ENCODE peak calls at places on chromosome 14, in ten cellular contexts. One of them, this sample, is unnamed.
A peak's percentile ranks its signal among the peaks of the same experiment; 100 is the strongest.

GRCh38 chr14:91387135-91387849 is 30.3 kb downstream of the CCDC88C start:
- DNase-seq in suprapubic skin: no peak
- DNase-seq in PC-3: no peak
- DNase-seq in body of pancreas: no peak
- DNase-seq in pancreas: no peak
- DNase-seq in heart right ventricle: no peak
- DNase-seq in SJSA1: no peak
- DNase-seq in A549: no peak
- DNase-seq in tibial artery: no peak
- DNase-seq in HAP-1: no peak
- DNase-seq in this sample: no peak

GRCh38 chr14:90543876-90544275 is 147.0 kb downstream of the CALM1 start:
- DNase-seq in HAP-1: no peak
- DNase-seq in body of pancreas: no peak
- DNase-seq in SJSA1: no peak
- DNase-seq in A549: no peak
- DNase-seq in suprapubic skin: no peak
- DNase-seq in tibial artery: no peak
- DNase-seq in pancreas: no peak
- DNase-seq in PC-3: no peak
- DNase-seq in heart right ventricle: no peak
- DNase-seq in this sample: no peak

GRCh38 chr14:67938046-67938445 is 118.5 kb downstream of the RAD51B start:
- DNase-seq in A549: no peak
- DNase-seq in heart right ventricle: no peak
- DNase-seq in suprapubic skin: no peak
- DNase-seq in PC-3: no peak
- DNase-seq in pancreas: no peak
- DNase-seq in SJSA1: no peak
- DNase-seq in HAP-1: peak; percentile 92
- DNase-seq in tibial artery: no peak
- DNase-seq in body of pancreas: no peak
- DNase-seq in this sample: no peak

GRCh38 chr14:58131386-58131785 is 20.6 kb downstream of the ARMH4 start:
- DNase-seq in tibial artery: no peak
- DNase-seq in PC-3: peak; percentile 64
- DNase-seq in suprapubic skin: no peak
- DNase-seq in A549: peak; percentile 10
- DNase-seq in body of pancreas: no peak
- DNase-seq in SJSA1: no peak
- DNase-seq in HAP-1: no peak
- DNase-seq in pancreas: no peak
- DNase-seq in heart right ventricle: peak; percentile 23
- DNase-seq in this sample: no peak

GRCh38 chr14:22305563-22306127 is 283.4 kb downstream of the DAD1 start:
- DNase-seq in PC-3: no peak
- DNase-seq in body of pancreas: no peak
- DNase-seq in pancreas: no peak
- DNase-seq in tibial artery: no peak
- DNase-seq in heart right ventricle: no peak
- DNase-seq in SJSA1: no peak
- DNase-seq in A549: no peak
- DNase-seq in HAP-1: no peak
- DNase-seq in suprapubic skin: no peak
- DNase-seq in this sample: no peak

GRCh38 chr14:54329082-54329695 is 67.6 kb upstream of the CDKN3 start:
- DNase-seq in tibial artery: peak; percentile 57
- DNase-seq in A549: peak; percentile 70
- DNase-seq in heart right ventricle: peak; percentile 47
- DNase-seq in suprapubic skin: no peak
- DNase-seq in body of pancreas: peak; percentile 46
- DNase-seq in pancreas: no peak
- DNase-seq in SJSA1: peak; percentile 40
- DNase-seq in HAP-1: peak; percentile 78
- DNase-seq in PC-3: peak; percentile 96
- DNase-seq in this sample: peak; percentile 43

GRCh38 chr14:68913516-68913915 is 65.6 kb downstream of the ACTN1 start:
- DNase-seq in HAP-1: no peak
- DNase-seq in suprapubic skin: no peak
- DNase-seq in PC-3: no peak
- DNase-seq in pancreas: no peak
- DNase-seq in tibial artery: no peak
- DNase-seq in body of pancreas: no peak
- DNase-seq in SJSA1: no peak
- DNase-seq in A549: no peak
- DNase-seq in heart right ventricle: no peak
- DNase-seq in this sample: no peak

GRCh38 chr14:65035049-65035448 is 48.4 kb downstream of the FNTB start:
- DNase-seq in SJSA1: no peak
- DNase-seq in PC-3: no peak
- DNase-seq in suprapubic skin: no peak
- DNase-seq in A549: no peak
- DNase-seq in body of pancreas: peak; percentile 44
- DNase-seq in pancreas: no peak
- DNase-seq in heart right ventricle: peak; percentile 40
- DNase-seq in HAP-1: no peak
- DNase-seq in tibial artery: peak; percentile 35
- DNase-seq in this sample: peak; percentile 58

GRCh38 chr14:77284066-77284855 is 13.3 kb upstream of the NGB start:
- DNase-seq in A549: no peak
- DNase-seq in tibial artery: no peak
- DNase-seq in body of pancreas: no peak
- DNase-seq in SJSA1: no peak
- DNase-seq in suprapubic skin: no peak
- DNase-seq in PC-3: no peak
- DNase-seq in heart right ventricle: no peak
- DNase-seq in HAP-1: no peak
- DNase-seq in pancreas: no peak
- DNase-seq in this sample: no peak

GRCh38 chr14:73795974-73796373 is 55.7 kb upstream of the PTGR2 start:
- DNase-seq in pancreas: no peak
- DNase-seq in A549: peak; percentile 78
- DNase-seq in tibial artery: no peak
- DNase-seq in PC-3: peak; percentile 97
- DNase-seq in heart right ventricle: no peak
- DNase-seq in body of pancreas: peak; percentile 37
- DNase-seq in HAP-1: no peak
- DNase-seq in suprapubic skin: no peak
- DNase-seq in SJSA1: no peak
- DNase-seq in this sample: no peak

GRCh38 chr14:96741151-96741977 is 55.8 kb upstream of the VRK1 start:
- DNase-seq in suprapubic skin: no peak
- DNase-seq in heart right ventricle: peak; percentile 25
- DNase-seq in pancreas: peak; percentile 92
- DNase-seq in body of pancreas: peak; percentile 67
- DNase-seq in HAP-1: peak; percentile 45
- DNase-seq in PC-3: peak; percentile 72
- DNase-seq in SJSA1: peak; percentile 37
- DNase-seq in A549: peak; percentile 39
- DNase-seq in tibial artery: no peak
- DNase-seq in this sample: peak; percentile 59

GRCh38 chr14:28151931-28152330 is 614.7 kb upstream of the FOXG1 start:
- DNase-seq in suprapubic skin: no peak
- DNase-seq in heart right ventricle: no peak
- DNase-seq in pancreas: no peak
- DNase-seq in PC-3: no peak
- DNase-seq in body of pancreas: no peak
- DNase-seq in SJSA1: no peak
- DNase-seq in A549: no peak
- DNase-seq in HAP-1: no peak
- DNase-seq in tibial artery: no peak
- DNase-seq in this sample: no peak
- H3K9me3 ChIP-seq in suprapubic skin: no peaks in the 10 kb centered on the region
- H3K9me3 ChIP-seq in heart right ventricle: no peaks in the 10 kb centered on the region
- H3K9me3 ChIP-seq in pancreas: no peaks in the 10 kb centered on the region
- H3K9me3 ChIP-seq in PC-3: no peaks in the 10 kb centered on the region
- H3K9me3 ChIP-seq in body of pancreas: no peaks in the 10 kb centered on the region
- H3K9me3 ChIP-seq in SJSA1: no peaks in the 10 kb centered on the region
- H3K9me3 ChIP-seq in A549: peaks cover 2% of the 10 kb centered on the region
- H3K9me3 ChIP-seq in HAP-1: no peaks in the 10 kb centered on the region
- H3K9me3 ChIP-seq in tibial artery: no peaks in the 10 kb centered on the region
- H3K9me3 ChIP-seq in this sample: no peaks in the 10 kb centered on the region

DNA sequence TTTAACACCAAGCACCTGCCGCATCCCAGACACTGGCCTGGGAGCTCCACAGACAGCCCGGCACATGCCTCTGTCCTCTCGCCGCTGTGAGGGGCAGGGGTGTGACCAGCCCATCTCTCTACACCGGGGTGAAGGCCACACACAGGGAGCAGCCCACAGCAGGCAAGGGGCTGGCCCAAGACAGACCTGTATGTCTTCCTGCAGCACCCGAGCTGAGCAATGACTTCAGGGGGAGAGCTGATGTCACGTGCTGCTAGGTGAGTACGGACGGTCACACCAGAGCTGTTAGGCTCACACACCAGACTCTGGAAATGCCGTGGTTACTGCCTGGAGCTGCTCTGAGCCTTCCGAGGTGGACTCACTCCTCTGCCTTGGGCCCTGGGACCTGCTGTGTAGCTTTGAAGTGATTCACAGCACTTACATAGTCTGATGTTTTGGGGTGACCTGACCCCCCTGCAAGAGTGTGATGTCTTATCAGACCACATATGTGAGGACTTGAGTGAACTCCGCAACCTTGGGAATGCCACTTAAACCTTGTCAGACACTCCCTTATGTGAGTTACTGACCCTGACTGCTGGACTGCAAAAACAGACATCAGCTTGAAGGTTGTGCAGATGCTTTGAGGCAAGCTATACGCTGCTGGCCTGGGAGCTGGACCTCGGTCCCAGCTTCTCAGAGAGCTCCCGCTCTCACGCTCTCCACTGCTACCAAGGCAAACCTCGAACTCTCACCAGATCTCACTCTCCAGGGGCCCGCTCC is 1.8 kb downstream of the XRCC3 start:
- DNase-seq in pancreas: no peak
- DNase-seq in suprapubic skin: no peak
- DNase-seq in HAP-1: no peak
- DNase-seq in tibial artery: no peak
- DNase-seq in SJSA1: no peak
- DNase-seq in A549: no peak
- DNase-seq in heart right ventricle: no peak
- DNase-seq in body of pancreas: no peak
- DNase-seq in PC-3: no peak
- DNase-seq in this sample: no peak
- H3K4me3 ChIP-seq in pancreas: no peak overlapping the region
- H3K4me3 ChIP-seq in suprapubic skin: no peak overlapping the region
- H3K4me3 ChIP-seq in HAP-1: peak overlapping the region; percentile 58
- H3K4me3 ChIP-seq in tibial artery: no peak overlapping the region
- H3K4me3 ChIP-seq in SJSA1: no peak overlapping the region
- H3K4me3 ChIP-seq in A549: no peak overlapping the region
- H3K4me3 ChIP-seq in heart right ventricle: no peak overlapping the region
- H3K4me3 ChIP-seq in body of pancreas: no peak overlapping the region
- H3K4me3 ChIP-seq in PC-3: peak overlapping the region; percentile 77
- H3K4me3 ChIP-seq in this sample: no peak overlapping the region

GRCh38 chr14:66541627-66542026 is 33.7 kb downstream of the GPHN start:
- DNase-seq in HAP-1: no peak
- DNase-seq in tibial artery: no peak
- DNase-seq in heart right ventricle: no peak
- DNase-seq in PC-3: no peak
- DNase-seq in SJSA1: no peak
- DNase-seq in A549: no peak
- DNase-seq in pancreas: no peak
- DNase-seq in suprapubic skin: no peak
- DNase-seq in body of pancreas: no peak
- DNase-seq in this sample: no peak
- H3K9me3 ChIP-seq in HAP-1: peaks cover 4% of the 10 kb centered on the region
- H3K9me3 ChIP-seq in tibial artery: no peaks in the 10 kb centered on the region
- H3K9me3 ChIP-seq in heart right ventricle: no peaks in the 10 kb centered on the region
- H3K9me3 ChIP-seq in PC-3: no peaks in the 10 kb centered on the region
- H3K9me3 ChIP-seq in SJSA1: no peaks in the 10 kb centered on the region
- H3K9me3 ChIP-seq in A549: no peaks in the 10 kb centered on the region
- H3K9me3 ChIP-seq in pancreas: no peaks in the 10 kb centered on the region
- H3K9me3 ChIP-seq in suprapubic skin: no peaks in the 10 kb centered on the region
- H3K9me3 ChIP-seq in body of pancreas: no peaks in the 10 kb centered on the region
- H3K9me3 ChIP-seq in this sample: no peaks in the 10 kb centered on the region

GRCh38 chr14:102544745-102545460 is 35.3 kb upstream of the ANKRD9 start:
- DNase-seq in heart right ventricle: no peak
- DNase-seq in tibial artery: no peak
- DNase-seq in PC-3: no peak
- DNase-seq in pancreas: no peak
- DNase-seq in body of pancreas: no peak
- DNase-seq in HAP-1: no peak
- DNase-seq in A549: no peak
- DNase-seq in SJSA1: no peak
- DNase-seq in suprapubic skin: no peak
- DNase-seq in this sample: no peak
- H3K4me3 ChIP-seq in heart right ventricle: no peak overlapping the region
- H3K4me3 ChIP-seq in tibial artery: no peak overlapping the region
- H3K4me3 ChIP-seq in PC-3: peak overlapping the region; percentile 48
- H3K4me3 ChIP-seq in pancreas: no peak overlapping the region
- H3K4me3 ChIP-seq in body of pancreas: no peak overlapping the region
- H3K4me3 ChIP-seq in HAP-1: no peak overlapping the region
- H3K4me3 ChIP-seq in A549: no peak overlapping the region
- H3K4me3 ChIP-seq in SJSA1: no peak overlapping the region
- H3K4me3 ChIP-seq in suprapubic skin: peak overlapping the region; percentile 30
- H3K4me3 ChIP-seq in this sample: peak overlapping the region; percentile 41

GRCh38 chr14:28012629-28013415 is 753.8 kb upstream of the FOXG1 start:
- DNase-seq in PC-3: peak; percentile 10
- DNase-seq in SJSA1: no peak
- DNase-seq in A549: no peak
- DNase-seq in body of pancreas: no peak
- DNase-seq in HAP-1: no peak
- DNase-seq in pancreas: no peak
- DNase-seq in heart right ventricle: no peak
- DNase-seq in suprapubic skin: no peak
- DNase-seq in tibial artery: no peak
- DNase-seq in this sample: no peak
- H3K9me3 ChIP-seq in PC-3: no peaks in the 10 kb centered on the region
- H3K9me3 ChIP-seq in SJSA1: no peaks in the 10 kb centered on the region
- H3K9me3 ChIP-seq in A549: no peaks in the 10 kb centered on the region
- H3K9me3 ChIP-seq in body of pancreas: no peaks in the 10 kb centered on the region
- H3K9me3 ChIP-seq in HAP-1: peaks cover 4% of the 10 kb centered on the region
- H3K9me3 ChIP-seq in pancreas: no peaks in the 10 kb centered on the region
- H3K9me3 ChIP-seq in heart right ventricle: no peaks in the 10 kb centered on the region
- H3K9me3 ChIP-seq in suprapubic skin: no peaks in the 10 kb centered on the region
- H3K9me3 ChIP-seq in tibial artery: no peaks in the 10 kb centered on the region
- H3K9me3 ChIP-seq in this sample: no peaks in the 10 kb centered on the region

GRCh38 chr14:50814161-50814560 is 16.8 kb downstream of the NIN start:
- DNase-seq in PC-3: no peak
- DNase-seq in suprapubic skin: no peak
- DNase-seq in A549: no peak
- DNase-seq in heart right ventricle: no peak
- DNase-seq in tibial artery: no peak
- DNase-seq in HAP-1: no peak
- DNase-seq in SJSA1: no peak
- DNase-seq in pancreas: no peak
- DNase-seq in body of pancreas: no peak
- DNase-seq in this sample: no peak
- H3K4me3 ChIP-seq in PC-3: no peak overlapping the region
- H3K4me3 ChIP-seq in suprapubic skin: no peak overlapping the region
- H3K4me3 ChIP-seq in A549: no peak overlapping the region
- H3K4me3 ChIP-seq in heart right ventricle: no peak overlapping the region
- H3K4me3 ChIP-seq in tibial artery: no peak overlapping the region
- H3K4me3 ChIP-seq in HAP-1: no peak overlapping the region
- H3K4me3 ChIP-seq in SJSA1: no peak overlapping the region
- H3K4me3 ChIP-seq in pancreas: no peak overlapping the region
- H3K4me3 ChIP-seq in body of pancreas: no peak overlapping the region
- H3K4me3 ChIP-seq in this sample: no peak overlapping the region